ENCODE peak calls at places on chromosomes 3 and 15, in nine cellular contexts. D is transverse colon; C is stimulated activated CD8-positive, alpha-beta memory T cell treated with anti-CD3 and anti-CD28 coated beads, Interleukin-15, amount 100 ng/mL, for 24 hours; P is NCI-H2081; K is stimulated activated CD4-positive, alpha-beta T cell treated with anti-CD3 and anti-CD28 coated beads, TNF-alpha, amount 100 ng/mL, for 4 hours; B is effector CD4-positive, alpha-beta T cell; T is astrocyte of the hippocampus; L is fibroblast of the aortic adventitia; W is CD8-positive, alpha-beta T cell. N is an unnamed sample.

GRCh38 chr15:31298707-31299172 is 27.9 kb upstream of the KLF13 start:
- DNase-seq in D (no peak), C (no peak), P (no peak), K (no peak), B (no peak), T (no peak), L (no peak), W (no peak), N (no peak)

GRCh38 chr15:101773496-101774100 is 29.7 kb upstream of the OR4F6 start:
- DNase-seq in D (peak), C (no peak), P (peak), K (no peak), B (no peak), T (no peak), L (no peak), W (no peak), N (no peak)

GRCh38 chr15:63185206-63185605 is 4.2 kb upstream of the RAB8B start:
- DNase-seq in D (no peak), C (no peak), P (no peak), K (no peak), B (no peak), T (no peak), L (no peak), W (no peak), N (no peak)

GRCh38 chr15:84981711-84982300 is at the start of gene PDE8A:
- DNase-seq in D (peak), C (no peak), P (peak), K (no peak), B (peak), T (peak), L (no peak), W (peak), N (peak)

GRCh38 chr15:91335702-91336101 is 235.6 kb downstream of the SV2B start:
- DNase-seq in D (no peak), C (no peak), P (no peak), K (no peak), B (no peak), T (no peak), L (no peak), W (no peak), N (no peak)

GRCh38 chr3:168531116-168531515 is 435.4 kb upstream of the GOLIM4 start:
- DNase-seq in D (no peak), C (no peak), P (no peak), K (no peak), B (no peak), T (peak), L (no peak), W (no peak), N (no peak)

GRCh38 chr3:179907784-179908482 is 128.8 kb downstream of the PEX5L start:
- DNase-seq in D (no peak), C (no peak), P (no peak), K (no peak), B (no peak), T (no peak), L (no peak), W (no peak), N (no peak)

GRCh38 chr3:127458698-127459097 is 131.8 kb downstream of the TPRA1 start:
- DNase-seq in D (no peak), C (no peak), P (no peak), K (no peak), B (no peak), T (peak), L (no peak), W (no peak), N (no peak)

GRCh38 chr15:89998141-89998661 is 2.9 kb upstream of the ZNF710 start:
- DNase-seq in D (no peak), C (no peak), P (no peak), K (no peak), B (no peak), T (no peak), L (peak), W (no peak), N (no peak)

GRCh38 chr3:99646107-99646435 is 7.7 kb downstream of the COL8A1 start:
- DNase-seq in D (no peak), C (no peak), P (no peak), K (no peak), B (no peak), T (no peak), L (no peak), W (no peak), N (no peak)

GRCh38 chr3:52633786-52634185 is 51.9 kb downstream of the PBRM1 start:
- DNase-seq in D (no peak), C (no peak), P (no peak), K (no peak), B (no peak), T (peak), L (no peak), W (no peak), N (no peak)

GRCh38 chr3:43206632-43207031 is 79.7 kb upstream of the SNRK start:
- DNase-seq in D (no peak), C (no peak), P (no peak), K (no peak), B (no peak), T (no peak), L (no peak), W (no peak), N (no peak)

GRCh38 chr3:105705011-105705410 is 163.8 kb downstream of the CBLB start:
- DNase-seq in D (no peak), C (no peak), P (no peak), K (no peak), B (no peak), T (no peak), L (no peak), W (no peak), N (no peak)

GRCh38 chr3:115626006-115626409 is 2.7 kb downstream of the GAP43 start:
- DNase-seq in D (no peak), C (no peak), P (no peak), K (no peak), B (no peak), T (no peak), L (no peak), W (no peak), N (no peak)

GRCh38 chr3:171867976-171868375 is 24.8 kb downstream of the TMEM212 start:
- DNase-seq in D (no peak), C (no peak), P (no peak), K (no peak), B (no peak), T (no peak), L (no peak), W (no peak), N (no peak)

GRCh38 chr3:51024765-51025681 is 350.3 kb downstream of the DOCK3 start:
- DNase-seq in D (peak), C (peak), P (no peak), K (peak), B (peak), T (no peak), L (no peak), W (peak), N (peak)

GRCh38 chr3:70392227-70392626 is 79.8 kb upstream of the MDFIC2 start:
- DNase-seq in D (no peak), C (no peak), P (no peak), K (no peak), B (no peak), T (no peak), L (no peak), W (no peak), N (no peak)

GRCh38 chr3:189909573-189909972 is 211.1 kb downstream of the P3H2 start:
- DNase-seq in D (no peak), C (no peak), P (no peak), K (no peak), B (no peak), T (no peak), L (no peak), W (no peak), N (no peak)

GRCh38 chr15:60973637-60974415 is 255.3 kb downstream of the RORA start:
- DNase-seq in D (no peak), C (no peak), P (no peak), K (no peak), B (no peak), T (no peak), L (peak), W (no peak), N (no peak)

GRCh38 chr15:75704263-75704615 is 8.4 kb downstream of the CSPG4 start:
- DNase-seq in D (no peak), C (no peak), P (no peak), K (no peak), B (no peak), T (no peak), L (no peak), W (no peak), N (no peak)

GRCh38 chr3:115388166-115388565 is 235.1 kb upstream of the GAP43 start:
- DNase-seq in D (no peak), C (no peak), P (no peak), K (no peak), B (no peak), T (peak), L (peak), W (no peak), N (no peak)

GRCh38 chr15:76101655-76102054 is 41.9 kb downstream of the TMEM266 start:
- DNase-seq in D (no peak), C (no peak), P (no peak), K (no peak), B (no peak), T (no peak), L (no peak), W (no peak), N (no peak)